ENCODE peak calls at places on chromosome 1, in seven cellular contexts. K is ELR; Q is ovary; T is iris pigment epithelial cell; S is progenitor cell of endocrine pancreas; G is PC-3; V is stimulated activated CD8-positive, alpha-beta memory T cell treated with anti-CD3 and anti-CD28 coated beads, Interleukin-7, amount 100 ng/mL, for 1 hour. N is an unnamed sample.

GRCh38 chr1:100441651-100442050 is 89.3 kb downstream of the CDC14A start:
- DNase-seq in S (no peak), V (no peak), K (no peak), Q (no peak), T (no peak), G (no peak), N (no peak)

GRCh38 chr1:234950598-234950997 is 178.0 kb downstream of the TOMM20 start:
- DNase-seq in T (peak; percentile 37), Q (no peak), V (no peak), S (no peak), K (no peak), G (no peak), N (no peak)

GRCh38 chr1:244077473-244078220 is 26.6 kb downstream of the ZBTB18 start:
- DNase-seq in S (no peak), T (no peak), G (no peak), K (no peak), V (no peak), Q (no peak), N (peak; percentile 37)

GRCh38 chr1:94418664-94419655 is 771 bp downstream of the ABCD3 start:
- DNase-seq in G (peak; percentile 58), T (peak; percentile 26), S (no peak), Q (no peak), K (peak; percentile 67), V (no peak), N (no peak)

GRCh38 chr1:87024936-87025537 is 110.6 kb downstream of the HS2ST1 start:
- DNase-seq in V (no peak), T (peak; percentile 46), G (peak; percentile 62), S (no peak), K (peak; percentile 58), Q (no peak), N (peak; percentile 62)

GRCh38 chr1:177799746-177800145 is 170.1 kb downstream of the SEC16B start:
- DNase-seq in V (no peak), K (no peak), Q (no peak), T (no peak), S (no peak), G (no peak), N (no peak)

GRCh38 chr1:99820546-99820945 is 29.6 kb upstream of the AGL start:
- DNase-seq in Q (no peak), S (no peak), G (no peak), K (no peak), V (no peak), T (no peak), N (no peak)

GRCh38 chr1:77543822-77544448 is 138.5 kb downstream of the ZZZ3 start:
- DNase-seq in V (no peak), G (peak; percentile 78), K (peak; percentile 77), T (peak; percentile 55), Q (no peak), S (no peak), N (no peak)

GRCh38 chr1:99559166-99559565 is 86.7 kb upstream of the PALMD start:
- DNase-seq in S (no peak), Q (no peak), K (no peak), V (no peak), T (no peak), G (peak; percentile 80), N (no peak)

GRCh38 chr1:1425753-1426495 is 4.8 kb upstream of the ANKRD65 start:
- DNase-seq in T (no peak), S (no peak), Q (no peak), G (no peak), K (no peak), V (no peak), N (peak; percentile 81)

GRCh38 chr1:41728403-41729202 is 190.1 kb downstream of the HIVEP3 start:
- DNase-seq in G (no peak), S (no peak), V (peak; percentile 18), K (no peak), Q (no peak), T (no peak), N (no peak)

GRCh38 chr1:9852410-9853301 is 28.9 kb upstream of the CLSTN1 start:
- DNase-seq in K (peak; percentile 66), T (peak; percentile 78), S (no peak), V (no peak), G (no peak), Q (no peak), N (peak; percentile 47)

GRCh38 chr1:215845224-215845902 is 278.3 kb downstream of the KCTD3 start:
- DNase-seq in V (no peak), T (peak; percentile 65), G (peak; percentile 94), S (no peak), Q (no peak), K (peak; percentile 89), N (no peak)

GRCh38 chr1:17360272-17360956 is 11.6 kb upstream of the PADI6 start:
- DNase-seq in Q (no peak), V (no peak), S (no peak), T (no peak), K (no peak), G (no peak), N (no peak)

GRCh38 chr1:27872802-27873665 is 690 bp downstream of the THEMIS2 start:
- DNase-seq in V (no peak), T (peak; percentile 18), Q (no peak), S (no peak), G (no peak), K (peak; percentile 60), N (peak; percentile 76)

GRCh38 chr1:150106331-150106730 is 38.8 kb downstream of the VPS45 start:
- DNase-seq in T (peak; percentile 25), G (no peak), V (no peak), K (no peak), S (no peak), Q (no peak), N (no peak)

GRCh38 chr1:225428879-225429455 is 1.1 kb upstream of the LBR start:
- DNase-seq in V (no peak), T (no peak), K (no peak), Q (no peak), G (no peak), S (no peak), N (no peak)

GRCh38 chr1:59043796-59044195 is 253.1 kb upstream of the FGGY start:
- DNase-seq in S (no peak), Q (peak; percentile 63), G (peak; percentile 75), K (peak; percentile 94), T (peak; percentile 91), V (no peak), N (no peak)

GRCh38 chr1:109631513-109632260 is 12.1 kb downstream of the AMPD2 start:
- DNase-seq in K (no peak), T (no peak), Q (peak; percentile 42), G (no peak), S (no peak), V (no peak), N (no peak)

GRCh38 chr1:184892116-184892515 is 82.2 kb downstream of the NIBAN1 start:
- DNase-seq in Q (no peak), G (peak; percentile 37), T (no peak), V (no peak), K (peak; percentile 82), S (no peak), N (no peak)

GRCh38 chr1:248009681-248010080 is 3.8 kb upstream of the OR2L5 start:
- DNase-seq in K (no peak), T (no peak), S (no peak), Q (no peak), G (no peak), V (no peak), N (no peak)

GRCh38 chr1:33897092-33897725 is 33.3 kb downstream of the HMGB4 start:
- DNase-seq in T (no peak), Q (no peak), V (no peak), S (no peak), G (no peak), K (no peak), N (no peak)

GRCh38 chr1:33175865-33176264 is 6.0 kb downstream of the TRIM62 start:
- DNase-seq in V (no peak), T (no peak), Q (no peak), K (no peak), G (no peak), S (no peak), N (no peak)

GRCh38 chr1:162753998-162754585 is 36.4 kb upstream of the HSD17B7 start:
- DNase-seq in S (no peak), K (peak; percentile 50), T (peak; percentile 42), G (peak; percentile 28), V (no peak), Q (no peak), N (no peak)

GRCh38 chr1:156232222-156232621 is 9.8 kb upstream of the BGLAP start:
- DNase-seq in K (no peak), V (no peak), Q (no peak), T (no peak), S (no peak), G (no peak), N (no peak)

GRCh38 chr1:42043811-42044210 is 109.4 kb upstream of the GUCA2B start:
- DNase-seq in T (no peak), K (no peak), Q (no peak), V (no peak), S (no peak), G (no peak), N (no peak)

GRCh38 chr1:202034683-202035462 is 24.5 kb downstream of the ELF3 start:
- DNase-seq in K (peak; percentile 91), G (peak; percentile 95), Q (peak; percentile 70), S (peak; percentile 76), V (no peak), T (peak; percentile 97), N (peak; percentile 81)

GRCh38 chr1:201552941-201553341 is 14.0 kb downstream of the NAV1 start:
- DNase-seq in K (peak; percentile 74), S (no peak), V (no peak), G (no peak), Q (no peak), T (peak; percentile 82), N (peak; percentile 46)

GRCh38 chr1:237387144-237387505 is 345.1 kb downstream of the RYR2 start:
- DNase-seq in G (no peak), T (no peak), S (no peak), V (no peak), Q (no peak), K (peak; percentile 4), N (no peak)

GRCh38 chr1:178724734-178725602 is at the start of gene RALGPS2:
- DNase-seq in G (peak; percentile 72), S (peak; percentile 52), K (peak; percentile 84), V (peak; percentile 23), T (peak; percentile 73), Q (peak; percentile 83), N (peak; percentile 90)

N was measured in endodermal cell.